ENCODE peak calls at places on chromosome 3, in four cellular contexts. Q is HFFc6, A is cardiac fibroblast, Z is heart right ventricle. F is an unnamed sample.

GRCh38 chr3:16369885-16370284 is 104.9 kb downstream of the OXNAD1 start:
- DNase-seq in Q (no peak), A (peak), Z (no peak), F (no peak)

GRCh38 chr3:187293977-187294376 is 2.4 kb upstream of the MASP1 start:
- DNase-seq in Q (peak), A (no peak), Z (no peak), F (no peak)

GRCh38 chr3:30723211-30723610 is 116.8 kb downstream of the TGFBR2 start:
- DNase-seq in Q (no peak), A (no peak), Z (no peak), F (no peak)

GRCh38 chr3:53823026-53823955 is 22.9 kb downstream of the CHDH start:
- DNase-seq in Q (no peak), A (no peak), Z (no peak), F (no peak)

GRCh38 chr3:169865176-169865800 is 4.4 kb downstream of the LRRC31 start:
- DNase-seq in Q (no peak), A (no peak), Z (no peak), F (no peak)

GRCh38 chr3:79052054-79052681 is 715.6 kb downstream of the ROBO1 start:
- DNase-seq in Q (no peak), A (no peak), Z (no peak), F (no peak)

GRCh38 chr3:33717616-33717865 is 513 bp downstream of the CLASP2 start:
- DNase-seq in Q (peak), A (peak), Z (peak), F (peak)

GRCh38 chr3:196617256-196617655 is 22.2 kb upstream of the NRROS start:
- DNase-seq in Q (no peak), A (no peak), Z (no peak), F (no peak)

GRCh38 chr3:61378321-61378720 is 127.1 kb upstream of the FHIT start:
- DNase-seq in Q (no peak), A (no peak), Z (no peak), F (no peak)

GRCh38 chr3:77620009-77620408 is 580.1 kb downstream of the ROBO2 start:
- DNase-seq in Q (no peak), A (no peak), Z (no peak), F (peak)

GRCh38 chr3:123026551-123027291 is 842 bp downstream of the SEMA5B start:
- DNase-seq in Q (no peak), A (no peak), Z (peak), F (no peak)

GRCh38 chr3:196706313-196706712 is 5.7 kb downstream of the CEP19 start:
- DNase-seq in Q (no peak), A (no peak), Z (no peak), F (no peak)

GRCh38 chr3:153029350-153029749 is 132.7 kb upstream of the RAP2B start:
- DNase-seq in Q (peak), A (peak), Z (no peak), F (no peak)

GRCh38 chr3:86929046-86929445 is 61.9 kb downstream of the VGLL3 start:
- DNase-seq in Q (peak), A (peak), Z (no peak), F (no peak)

GRCh38 chr3:197749315-197749600 is 425 bp upstream of the FYTTD1 start:
- DNase-seq in Q (peak), A (peak), Z (no peak), F (no peak)

GRCh38 chr3:43426388-43426787 is 140.0 kb downstream of the SNRK start:
- DNase-seq in Q (no peak), A (no peak), Z (peak), F (no peak)

DNA sequence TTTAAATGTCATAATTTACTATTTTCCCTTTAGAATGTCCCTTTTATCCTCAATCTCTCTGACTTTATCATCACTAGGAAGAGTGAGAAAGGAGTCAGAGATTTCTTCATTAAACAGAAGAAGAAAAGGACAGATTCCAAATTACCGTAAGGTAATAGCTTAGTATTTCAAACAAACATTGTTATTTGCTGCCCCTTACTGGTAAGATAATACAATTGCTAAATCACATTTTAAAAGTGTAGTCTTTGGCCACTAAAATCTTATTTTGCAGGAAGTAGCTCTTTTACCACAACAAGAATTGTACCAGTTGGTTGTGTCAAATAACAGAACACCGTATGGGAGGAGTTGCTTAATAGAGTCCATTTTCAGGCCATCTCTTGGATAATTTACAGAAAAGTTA is 53.7 kb downstream of the CGGBP1 start:
- DNase-seq in Q (peak), A (peak), Z (no peak), F (no peak)
- TF ChIP-seq CTCF in Q (peak), A (peak), Z (peak), F (peak)

DNA sequence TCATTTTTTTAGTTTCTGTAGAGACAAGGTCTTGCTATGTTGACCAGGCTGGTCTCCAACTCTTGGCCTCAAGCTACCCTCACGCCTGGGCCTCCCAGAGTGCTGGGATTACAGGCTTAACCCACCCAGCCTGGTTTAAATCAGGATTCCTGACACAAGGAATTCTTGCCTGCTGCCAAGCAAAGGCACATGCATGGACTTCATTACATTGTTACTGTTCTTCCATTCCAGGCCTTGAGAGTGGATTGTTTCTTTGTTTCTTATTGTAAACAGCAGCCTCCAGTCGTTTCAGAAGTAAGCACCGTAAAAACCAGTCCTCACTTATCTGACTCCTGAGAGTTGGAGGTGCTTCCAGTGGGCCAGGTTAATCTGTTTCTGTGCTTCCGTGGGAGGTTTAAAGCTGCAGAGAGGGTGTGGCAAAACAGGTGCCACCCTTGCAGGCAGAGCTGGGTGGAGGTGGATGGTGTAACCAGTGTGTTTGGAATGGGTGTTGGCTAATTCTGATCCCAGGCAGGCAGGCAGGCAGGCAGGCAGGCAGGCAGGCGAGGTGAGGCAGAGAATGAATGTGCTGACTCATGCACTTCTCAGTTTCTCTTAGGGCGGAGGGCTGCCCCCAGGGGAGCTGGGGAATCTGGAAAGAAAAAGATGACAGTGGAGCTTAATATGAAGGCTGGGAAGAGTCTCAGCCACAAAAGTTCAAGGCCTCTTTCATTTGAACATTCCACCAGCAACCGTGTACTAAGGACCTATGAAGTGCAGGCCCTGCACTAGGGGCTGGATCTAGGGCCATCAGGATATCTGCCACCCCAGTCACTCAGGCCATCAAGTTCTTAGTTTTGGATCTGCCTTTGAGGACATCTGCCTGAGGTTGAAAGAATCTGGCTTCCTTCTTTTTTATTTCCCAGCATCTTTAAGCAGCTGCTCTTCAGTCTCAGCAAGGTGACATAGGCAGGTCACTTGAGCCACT is 37.0 kb upstream of the CDCP1 start:
- DNase-seq in Q (peak), A (peak), Z (no peak), F (no peak)
- TF ChIP-seq CTCF in Q (no peak), A (no peak), Z (no peak), F (no peak)

GRCh38 chr3:184538600-184539431 is 22.8 kb upstream of the EPHB3 start:
- DNase-seq in Q (no peak), A (no peak), Z (no peak), F (no peak)

GRCh38 chr3:184540777-184541681 is 20.6 kb upstream of the EPHB3 start:
- DNase-seq in Q (no peak), A (peak), Z (peak), F (no peak)

GRCh38 chr3:184537885-184538599 is 23.5 kb upstream of the EPHB3 start:
- DNase-seq in Q (no peak), A (no peak), Z (no peak), F (no peak)

GRCh38 chr3:184541886-184542562 is 19.6 kb upstream of the EPHB3 start:
- DNase-seq in Q (no peak), A (no peak), Z (no peak), F (no peak)

GRCh38 chr3:184539801-184540440 is 21.7 kb upstream of the EPHB3 start:
- DNase-seq in Q (no peak), A (no peak), Z (no peak), F (no peak)
- TF ChIP-seq CTCF in Q (no peak), A (no peak), Z (no peak), F (no peak)

GRCh38 chr3:150763122-150763840 is at the start of gene SIAH2:
- DNase-seq in Q (peak), A (peak), Z (peak), F (peak)
- TF ChIP-seq CTCF in Q (no peak), A (no peak), Z (no peak), F (no peak)

F was measured in AG09319.